ENCODE peak calls at places on chromosomes 7 and 10, in five cellular contexts. One of them, this sample, is unnamed.

GRCh38 chr10:71747808-71748523 is 25.4 kb downstream of the VSIR start:
- DNase-seq in epithelial cell of esophagus: no peak
- DNase-seq in chondrocyte: no peak
- DNase-seq in fibroblast of the conjunctiva: no peak
- DNase-seq in T-helper 2 cell: no peak
- DNase-seq in this sample: no peak

GRCh38 chr7:130365093-130365492 is 15.2 kb upstream of the CPA1 start:
- DNase-seq in fibroblast of the conjunctiva: no peak
- DNase-seq in T-helper 2 cell: no peak
- DNase-seq in epithelial cell of esophagus: no peak
- DNase-seq in chondrocyte: peak
- DNase-seq in this sample: no peak

GRCh38 chr10:87503892-87504291 is 801 bp upstream of the MINPP1 start:
- DNase-seq in T-helper 2 cell: no peak
- DNase-seq in fibroblast of the conjunctiva: no peak
- DNase-seq in chondrocyte: no peak
- DNase-seq in epithelial cell of esophagus: peak
- DNase-seq in this sample: peak

GRCh38 chr10:62715383-62715782 is 89.1 kb upstream of the ADO start:
- DNase-seq in fibroblast of the conjunctiva: no peak
- DNase-seq in T-helper 2 cell: no peak
- DNase-seq in epithelial cell of esophagus: no peak
- DNase-seq in chondrocyte: no peak
- DNase-seq in this sample: no peak

GRCh38 chr10:96833220-96834001 is 1.3 kb downstream of the LCOR start:
- DNase-seq in epithelial cell of esophagus: peak
- DNase-seq in chondrocyte: no peak
- DNase-seq in fibroblast of the conjunctiva: no peak
- DNase-seq in T-helper 2 cell: no peak
- DNase-seq in this sample: peak

GRCh38 chr7:84302949-84303348 is 108.4 kb upstream of the SEMA3A start:
- DNase-seq in T-helper 2 cell: no peak
- DNase-seq in epithelial cell of esophagus: peak
- DNase-seq in chondrocyte: no peak
- DNase-seq in fibroblast of the conjunctiva: no peak
- DNase-seq in this sample: no peak

GRCh38 chr10:80259405-80259871 is 30.0 kb downstream of the MAT1A start:
- DNase-seq in fibroblast of the conjunctiva: no peak
- DNase-seq in chondrocyte: no peak
- DNase-seq in epithelial cell of esophagus: peak
- DNase-seq in T-helper 2 cell: no peak
- DNase-seq in this sample: no peak

GRCh38 chr7:53500076-53500475 is 464.6 kb downstream of the POM121L12 start:
- DNase-seq in epithelial cell of esophagus: peak
- DNase-seq in T-helper 2 cell: no peak
- DNase-seq in fibroblast of the conjunctiva: no peak
- DNase-seq in chondrocyte: no peak
- DNase-seq in this sample: no peak

GRCh38 chr10:124213471-124213870 is 120.1 kb upstream of the CHST15 start:
- DNase-seq in chondrocyte: no peak
- DNase-seq in T-helper 2 cell: no peak
- DNase-seq in epithelial cell of esophagus: peak
- DNase-seq in fibroblast of the conjunctiva: no peak
- DNase-seq in this sample: no peak

GRCh38 chr10:5325076-5325475 is 39.7 kb upstream of the UCN3 start:
- DNase-seq in chondrocyte: no peak
- DNase-seq in T-helper 2 cell: no peak
- DNase-seq in fibroblast of the conjunctiva: no peak
- DNase-seq in epithelial cell of esophagus: no peak
- DNase-seq in this sample: no peak

GRCh38 chr7:3439333-3440030 is 138.4 kb downstream of the SDK1 start:
- DNase-seq in fibroblast of the conjunctiva: peak
- DNase-seq in chondrocyte: no peak
- DNase-seq in epithelial cell of esophagus: peak
- DNase-seq in T-helper 2 cell: no peak
- DNase-seq in this sample: no peak

GRCh38 chr7:127594490-127594889 is 954 bp downstream of the FSCN3 start:
- DNase-seq in T-helper 2 cell: no peak
- DNase-seq in chondrocyte: no peak
- DNase-seq in fibroblast of the conjunctiva: no peak
- DNase-seq in epithelial cell of esophagus: no peak
- DNase-seq in this sample: no peak

GRCh38 chr7:294440-295154 is 4.6 kb downstream of the FOXL3 start:
- DNase-seq in epithelial cell of esophagus: no peak
- DNase-seq in T-helper 2 cell: no peak
- DNase-seq in chondrocyte: no peak
- DNase-seq in fibroblast of the conjunctiva: no peak
- DNase-seq in this sample: no peak

GRCh38 chr7:121872831-121873764 is at the start of gene PTPRZ1:
- DNase-seq in epithelial cell of esophagus: peak
- DNase-seq in fibroblast of the conjunctiva: no peak
- DNase-seq in T-helper 2 cell: no peak
- DNase-seq in chondrocyte: peak
- DNase-seq in this sample: peak

GRCh38 chr10:77372400-77372799 is 265.2 kb downstream of the KCNMA1 start:
- DNase-seq in fibroblast of the conjunctiva: no peak
- DNase-seq in chondrocyte: no peak
- DNase-seq in epithelial cell of esophagus: no peak
- DNase-seq in T-helper 2 cell: no peak
- DNase-seq in this sample: no peak

GRCh38 chr7:96449094-96449493 is 127.2 kb upstream of the SLC25A13 start:
- DNase-seq in chondrocyte: no peak
- DNase-seq in epithelial cell of esophagus: no peak
- DNase-seq in fibroblast of the conjunctiva: no peak
- DNase-seq in T-helper 2 cell: no peak
- DNase-seq in this sample: no peak

GRCh38 chr7:137592232-137592896 is 248.8 kb upstream of the PTN start:
- DNase-seq in chondrocyte: no peak
- DNase-seq in fibroblast of the conjunctiva: peak
- DNase-seq in T-helper 2 cell: no peak
- DNase-seq in epithelial cell of esophagus: peak
- DNase-seq in this sample: peak

GRCh38 chr10:110437761-110438341 is 59.9 kb upstream of the DUSP5 start:
- DNase-seq in fibroblast of the conjunctiva: no peak
- DNase-seq in T-helper 2 cell: no peak
- DNase-seq in epithelial cell of esophagus: no peak
- DNase-seq in chondrocyte: peak
- DNase-seq in this sample: no peak

GRCh38 chr10:19572056-19572455 is 244.2 kb upstream of the PLXDC2 start:
- DNase-seq in chondrocyte: no peak
- DNase-seq in epithelial cell of esophagus: no peak
- DNase-seq in T-helper 2 cell: no peak
- DNase-seq in fibroblast of the conjunctiva: no peak
- DNase-seq in this sample: no peak

GRCh38 chr7:157566631-157567006 is 229.8 kb downstream of the DNAJB6 start:
- DNase-seq in T-helper 2 cell: no peak
- DNase-seq in fibroblast of the conjunctiva: no peak
- DNase-seq in chondrocyte: peak
- DNase-seq in epithelial cell of esophagus: no peak
- DNase-seq in this sample: no peak

GRCh38 chr10:58818889-58819288 is 306.2 kb downstream of the BICC1 start:
- DNase-seq in T-helper 2 cell: no peak
- DNase-seq in epithelial cell of esophagus: peak
- DNase-seq in chondrocyte: no peak
- DNase-seq in fibroblast of the conjunctiva: peak
- DNase-seq in this sample: no peak

GRCh38 chr10:23293145-23293724 is 51.4 kb downstream of the C10orf67 start:
- DNase-seq in epithelial cell of esophagus: peak
- DNase-seq in chondrocyte: no peak
- DNase-seq in T-helper 2 cell: no peak
- DNase-seq in fibroblast of the conjunctiva: peak
- DNase-seq in this sample: no peak

GRCh38 chr7:105664816-105665525 is 83.7 kb upstream of the EFCAB10 start:
- DNase-seq in fibroblast of the conjunctiva: no peak
- DNase-seq in T-helper 2 cell: no peak
- DNase-seq in chondrocyte: no peak
- DNase-seq in epithelial cell of esophagus: no peak
- DNase-seq in this sample: peak

GRCh38 chr10:119657725-119658124 is 6.5 kb downstream of the BAG3 start:
- DNase-seq in T-helper 2 cell: no peak
- DNase-seq in chondrocyte: no peak
- DNase-seq in epithelial cell of esophagus: peak
- DNase-seq in fibroblast of the conjunctiva: no peak
- DNase-seq in this sample: no peak

This sample was measured in NCI-H2227 treated with DMSO at 0.1 percent for 48 hours.